ENCODE peak calls at places on chromosomes 11 and 22, in seven cellular contexts. R is H1, L is A549, J is HCT116, V is HepG2, O is NB4, I is GM12878. U is an unnamed sample.
A peak's percentile ranks its signal among the peaks of the same experiment; 100 is the strongest.

GRCh38 chr22:49768077-49768476 is 59.6 kb downstream of the BRD1 start:
- DNase-seq in R (no peak), L (no peak), J (no peak), V (no peak), O (no peak), I (no peak), U (no peak)

GRCh38 chr11:120540744-120541143 is 29.2 kb downstream of the GRIK4 start:
- DNase-seq in R (no peak), L (no peak), J (no peak), V (peak; percentile 63), O (no peak), I (no peak), U (no peak)

GRCh38 chr11:117871784-117872183 is 4.7 kb downstream of the FXYD6 start:
- DNase-seq in R (no peak), L (no peak), J (no peak), V (no peak), O (no peak), I (no peak), U (no peak)

GRCh38 chr11:46306296-46306853 is 28.9 kb downstream of the CREB3L1 start:
- DNase-seq in R (no peak), L (no peak), J (no peak), V (no peak), O (no peak), I (no peak), U (no peak)

GRCh38 chr11:68045900-68046299 is 7.1 kb downstream of the TCIRG1 start:
- DNase-seq in R (no peak), L (no peak), J (no peak), V (no peak), O (peak; percentile 12), I (no peak), U (no peak)

GRCh38 chr22:31122532-31123291 is at the start of gene INPP5J:
- DNase-seq in R (no peak), L (peak; percentile 78), J (peak; percentile 44), V (peak; percentile 44), O (no peak), I (no peak), U (peak; percentile 65)

GRCh38 chr22:20867179-20868099 is 8.6 kb downstream of the SNAP29 start:
- DNase-seq in R (no peak), L (no peak), J (no peak), V (peak; percentile 80), O (peak; percentile 25), I (no peak), U (no peak)

GRCh38 chr11:17354070-17354924 is 2.7 kb downstream of the NCR3LG1 start:
- DNase-seq in R (no peak), L (peak; percentile 84), J (peak; percentile 75), V (peak; percentile 76), O (peak; percentile 88), I (peak; percentile 25), U (peak; percentile 67)

GRCh38 chr11:35089724-35090505 is 49.1 kb upstream of the CD44 start:
- DNase-seq in R (no peak), L (no peak), J (no peak), V (no peak), O (no peak), I (peak; percentile 60), U (no peak)

GRCh38 chr11:35085766-35086165 is 53.2 kb upstream of the CD44 start:
- DNase-seq in R (no peak), L (no peak), J (no peak), V (no peak), O (no peak), I (no peak), U (no peak)

GRCh38 chr11:35088676-35089075 is 50.3 kb upstream of the CD44 start:
- DNase-seq in R (no peak), L (no peak), J (no peak), V (no peak), O (no peak), I (no peak), U (no peak)

GRCh38 chr11:35088226-35088625 is 50.7 kb upstream of the CD44 start:
- DNase-seq in R (no peak), L (no peak), J (no peak), V (no peak), O (peak; percentile 60), I (no peak), U (no peak)

GRCh38 chr11:35087648-35088047 is 51.3 kb upstream of the CD44 start:
- DNase-seq in R (no peak), L (no peak), J (no peak), V (no peak), O (peak; percentile 64), I (no peak), U (no peak)
- TF ChIP-seq MAX in R (no peak), L (no peak), J (no peak), V (no peak), O (no peak), I (no peak), U (no peak)

GRCh38 chr11:99368579-99368978 is 347.8 kb downstream of the CNTN5 start:
- DNase-seq in R (no peak), L (no peak), J (no peak), V (no peak), O (no peak), I (no peak), U (no peak)

GRCh38 chr11:99376463-99376862 is 355.7 kb downstream of the CNTN5 start:
- DNase-seq in R (no peak), L (no peak), J (no peak), V (peak; percentile 3), O (no peak), I (no peak), U (no peak)

GRCh38 chr11:99371257-99371656 is 350.5 kb downstream of the CNTN5 start:
- DNase-seq in R (no peak), L (no peak), J (no peak), V (no peak), O (no peak), I (no peak), U (no peak)

GRCh38 chr11:99366476-99366992 is 345.8 kb downstream of the CNTN5 start:
- DNase-seq in R (no peak), L (no peak), J (no peak), V (no peak), O (no peak), I (no peak), U (no peak)

DNA sequence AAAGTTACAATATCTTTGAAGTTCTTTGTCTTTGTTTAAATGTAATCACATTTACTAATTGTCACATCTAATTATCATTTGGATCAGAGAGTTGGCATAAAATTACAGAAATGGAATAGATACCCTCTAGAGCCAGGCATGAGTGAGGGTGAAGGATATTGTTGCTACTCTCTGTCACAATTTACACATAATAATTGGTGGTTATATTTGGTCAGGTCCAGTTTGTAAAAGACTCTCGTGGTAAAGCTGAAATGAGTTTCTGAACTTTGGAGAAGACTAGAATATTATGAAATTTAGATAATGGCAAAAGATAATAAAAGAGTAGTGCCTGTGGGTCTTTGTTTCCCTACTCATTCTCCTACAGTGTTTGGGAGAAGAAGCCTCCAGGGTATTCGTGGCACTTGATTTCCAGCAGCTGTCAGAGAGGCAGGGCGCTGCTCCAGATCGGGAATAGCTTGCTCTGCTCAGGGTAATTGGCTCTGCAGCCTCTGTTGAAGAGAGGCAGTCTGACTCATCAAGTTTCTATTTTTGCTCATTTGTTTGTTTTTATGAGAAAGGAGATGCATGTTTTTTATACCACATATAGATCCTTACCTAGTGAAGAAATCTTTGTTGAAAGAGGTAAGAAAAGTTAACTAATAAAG is 349.9 kb downstream of the CNTN5 start:
- DNase-seq in R (no peak), L (no peak), J (no peak), V (no peak), O (no peak), I (no peak), U (peak; percentile 16)
- TF ChIP-seq MAX in R (no peak), L (no peak), J (no peak), V (no peak), O (no peak), I (no peak), U (no peak)

GRCh38 chr11:13958596-13958995 is 3.9 kb upstream of the SPON1 start:
- DNase-seq in R (no peak), L (no peak), J (no peak), V (no peak), O (no peak), I (no peak), U (no peak)

GRCh38 chr11:13962198-13962561 is 343 bp upstream of the SPON1 start:
- DNase-seq in R (no peak), L (no peak), J (no peak), V (no peak), O (no peak), I (no peak), U (no peak)

GRCh38 chr11:13955971-13956421 is 6.5 kb upstream of the SPON1 start:
- DNase-seq in R (no peak), L (no peak), J (peak; percentile 54), V (peak; percentile 58), O (peak; percentile 58), I (no peak), U (peak; percentile 52)

GRCh38 chr11:13956988-13957387 is 5.5 kb upstream of the SPON1 start:
- DNase-seq in R (no peak), L (no peak), J (no peak), V (no peak), O (no peak), I (no peak), U (no peak)

GRCh38 chr11:13959001-13959400 is 3.5 kb upstream of the SPON1 start:
- DNase-seq in R (no peak), L (no peak), J (no peak), V (no peak), O (no peak), I (no peak), U (no peak)
- TF ChIP-seq MAX in R (no peak), L (no peak), J (no peak), V (no peak), O (no peak), I (no peak), U (no peak)

DNA sequence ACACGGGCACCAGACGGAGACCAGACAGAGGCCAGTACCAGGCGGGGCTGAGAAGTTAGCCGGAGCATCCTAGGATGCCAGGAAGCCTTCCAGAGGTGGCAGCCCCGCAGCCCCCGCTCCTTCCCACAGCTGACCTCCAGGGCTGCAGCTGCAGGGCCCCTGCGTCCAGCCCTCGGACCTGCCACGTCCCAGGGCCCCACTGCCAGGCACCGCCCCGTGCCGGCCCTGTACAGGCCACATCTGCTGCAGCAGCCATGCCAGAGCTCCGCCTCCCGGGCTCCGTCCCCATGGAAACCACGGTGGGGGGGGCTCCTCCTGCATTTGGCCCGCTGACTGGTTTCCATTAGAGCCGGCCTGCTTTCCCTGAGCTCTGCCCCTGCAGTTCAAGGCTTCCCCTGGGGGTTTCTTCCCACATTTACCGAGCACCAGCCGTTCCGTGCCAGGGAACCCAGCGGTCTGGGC is 62.5 kb upstream of the PPARA start:
- DNase-seq in R (no peak), L (no peak), J (no peak), V (no peak), O (no peak), I (no peak), U (peak; percentile 44)
- TF ChIP-seq MAX in R (no peak), L (no peak), J (no peak), V (no peak), O (no peak), I (no peak), U (no peak)

GRCh38 chr11:1084561-1085439 is 10.1 kb downstream of the MUC2 start:
- DNase-seq in R (no peak), L (no peak), J (no peak), V (no peak), O (peak; percentile 44), I (no peak), U (peak; percentile 12)
- TF ChIP-seq MAX in R (no peak), L (no peak), J (no peak), V (no peak), O (no peak), I (no peak), U (no peak)